ENCODE peak calls at places on chromosome 10, in five cellular contexts. L, S, C, N and I are unnamed samples. For H3K4me1, the result is how much of the 10 kb centered on the place peaks cover.

GRCh38 chr10:112953075-112953501 is 3.0 kb downstream of the TCF7L2 start:
- DNase-seq in L (peak), S (peak), C (peak), N (peak), I (no peak)

GRCh38 chr10:108638225-108638624 is 1285.1 kb downstream of the XPNPEP1 start:
- DNase-seq in L (no peak), S (no peak), C (no peak), N (no peak), I (no peak)

GRCh38 chr10:25707976-25708671 is 225.9 kb upstream of the MYO3A start:
- DNase-seq in L (no peak), S (no peak), C (no peak), N (no peak), I (no peak)

GRCh38 chr10:404991-405390 is 269.7 kb downstream of the ZMYND11 start:
- DNase-seq in L (peak), S (no peak), C (no peak), N (no peak), I (no peak)

GRCh38 chr10:79024296-79024695 is 44.5 kb upstream of the ZMIZ1 start:
- DNase-seq in L (no peak), S (no peak), C (no peak), N (no peak), I (no peak)

GRCh38 chr10:97683556-97684357 is 3.3 kb downstream of the AVPI1 start:
- DNase-seq in L (no peak), S (peak), C (peak), N (no peak), I (peak)

GRCh38 chr10:62352356-62352963 is 21.7 kb upstream of the ZNF365 start:
- DNase-seq in L (no peak), S (no peak), C (peak), N (no peak), I (peak)

GRCh38 chr10:77406764-77407430 is 230.7 kb downstream of the KCNMA1 start:
- DNase-seq in L (no peak), S (no peak), C (no peak), N (no peak), I (no peak)

GRCh38 chr10:76356557-76356956 is 925.1 kb downstream of the LRMDA start:
- DNase-seq in L (no peak), S (no peak), C (no peak), N (no peak), I (no peak)

GRCh38 chr10:90718185-90718584 is 139.7 kb downstream of the HTR7 start:
- DNase-seq in L (no peak), S (no peak), C (peak), N (no peak), I (no peak)

GRCh38 chr10:75508239-75508813 is 76.9 kb downstream of the LRMDA start:
- DNase-seq in L (peak), S (peak), C (peak), N (no peak), I (peak)

GRCh38 chr10:110522365-110522988 is 24.8 kb downstream of the DUSP5 start:
- DNase-seq in L (no peak), S (peak), C (peak), N (no peak), I (peak)

GRCh38 chr10:4595920-4596319 is 230.1 kb upstream of the AKR1E2 start:
- DNase-seq in L (no peak), S (no peak), C (peak), N (no peak), I (peak)

GRCh38 chr10:96895662-96896424 is 63.7 kb downstream of the LCOR start:
- DNase-seq in L (no peak), S (no peak), C (no peak), N (no peak), I (no peak)

GRCh38 chr10:111113238-111113960 is 36.6 kb downstream of the ADRA2A start:
- DNase-seq in L (no peak), S (no peak), C (no peak), N (no peak), I (no peak)

GRCh38 chr10:14186245-14186644 is 144.5 kb downstream of the FRMD4A start:
- DNase-seq in L (no peak), S (no peak), C (peak), N (peak), I (no peak)

GRCh38 chr10:97889461-97890265 is 40.0 kb downstream of the GOLGA7B start:
- DNase-seq in L (peak), S (peak), C (peak), N (no peak), I (peak)

GRCh38 chr10:5691786-5692185 is 7.1 kb downstream of the TASOR2 start:
- DNase-seq in L (no peak), S (no peak), C (no peak), N (no peak), I (peak)

GRCh38 chr10:34816067-34817002 is 1.2 kb upstream of the PARD3 start:
- DNase-seq in L (peak), S (peak), C (peak), N (peak), I (no peak)
- TF ChIP-seq EZH2 in L (no peak), S (peak), C (no peak), N (peak), I (no peak)

GRCh38 chr10:71731791-71732190 is 12.2 kb upstream of the C10orf105 start:
- DNase-seq in L (no peak), S (no peak), C (no peak), N (no peak), I (no peak)

GRCh38 chr10:71726673-71727428 is 7.3 kb upstream of the C10orf105 start:
- DNase-seq in L (no peak), S (no peak), C (no peak), N (no peak), I (no peak)

GRCh38 chr10:71727429-71728217 is 8.0 kb upstream of the C10orf105 start:
- DNase-seq in L (peak), S (no peak), C (peak), N (no peak), I (peak)

GRCh38 chr10:71728218-71728737 is 8.7 kb upstream of the C10orf105 start:
- DNase-seq in L (no peak), S (no peak), C (peak), N (peak), I (no peak)

DNA sequence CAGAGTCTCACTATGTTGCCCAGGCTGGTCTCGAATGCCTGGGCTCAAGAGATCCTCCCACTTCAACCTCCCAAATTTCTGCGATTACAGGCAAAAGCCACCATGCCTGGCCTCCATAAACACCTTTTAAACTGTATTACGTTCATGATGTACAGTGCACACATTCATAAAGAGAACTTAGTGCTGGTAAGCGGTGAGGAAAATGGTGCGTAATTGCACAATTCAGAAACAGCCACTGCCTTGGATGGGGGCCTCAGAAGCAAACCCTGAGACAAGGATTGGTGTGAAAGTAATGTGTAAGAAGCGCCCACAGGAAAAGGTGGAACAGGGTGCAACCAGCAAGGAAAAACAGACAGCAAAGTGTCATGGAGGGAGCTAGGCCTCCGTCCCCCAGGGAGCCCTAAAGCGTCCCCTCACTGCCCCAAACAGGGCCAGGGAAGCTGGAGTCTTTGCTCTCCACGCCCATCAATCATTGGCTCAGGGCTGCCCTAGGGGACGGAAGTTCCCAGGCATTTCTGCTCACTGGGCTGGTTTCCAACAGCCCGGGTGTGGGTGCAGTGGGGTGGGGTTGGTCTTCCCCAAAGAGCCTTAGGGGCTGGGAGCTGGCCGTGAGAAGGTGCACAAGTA is 9.6 kb upstream of the C10orf105 start:
- DNase-seq in L (no peak), S (no peak), C (no peak), N (no peak), I (peak)
- H3K4me2 ChIP-seq in L (no peak), S (no peak), C (no peak), N (no peak), I (no peak)

DNA sequence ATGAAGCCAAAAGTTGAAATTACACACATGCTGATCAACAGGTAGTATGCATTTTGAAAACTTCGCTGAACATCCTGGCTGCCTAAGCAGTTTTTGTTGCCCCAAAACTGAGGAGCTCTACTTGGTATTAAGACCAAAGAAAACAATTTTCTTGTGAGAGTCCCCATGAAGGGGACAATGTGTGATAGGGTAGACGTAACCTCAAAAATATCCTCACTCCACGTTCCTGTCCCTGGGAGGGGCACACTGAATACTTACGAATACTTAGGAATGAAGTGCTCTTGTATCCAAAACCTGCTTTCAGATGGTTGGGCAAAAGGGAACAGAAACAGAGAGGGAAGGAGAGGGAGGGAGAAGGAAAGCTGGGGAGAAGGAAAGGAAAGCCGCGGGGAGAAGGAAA is 24.7 kb downstream of the CCDC6 start:
- DNase-seq in L (no peak), S (no peak), C (no peak), N (no peak), I (no peak)
- H3K4me1 ChIP-seq in L (under half), S (under half), C (under half), N (under half), I (under half)

DNA sequence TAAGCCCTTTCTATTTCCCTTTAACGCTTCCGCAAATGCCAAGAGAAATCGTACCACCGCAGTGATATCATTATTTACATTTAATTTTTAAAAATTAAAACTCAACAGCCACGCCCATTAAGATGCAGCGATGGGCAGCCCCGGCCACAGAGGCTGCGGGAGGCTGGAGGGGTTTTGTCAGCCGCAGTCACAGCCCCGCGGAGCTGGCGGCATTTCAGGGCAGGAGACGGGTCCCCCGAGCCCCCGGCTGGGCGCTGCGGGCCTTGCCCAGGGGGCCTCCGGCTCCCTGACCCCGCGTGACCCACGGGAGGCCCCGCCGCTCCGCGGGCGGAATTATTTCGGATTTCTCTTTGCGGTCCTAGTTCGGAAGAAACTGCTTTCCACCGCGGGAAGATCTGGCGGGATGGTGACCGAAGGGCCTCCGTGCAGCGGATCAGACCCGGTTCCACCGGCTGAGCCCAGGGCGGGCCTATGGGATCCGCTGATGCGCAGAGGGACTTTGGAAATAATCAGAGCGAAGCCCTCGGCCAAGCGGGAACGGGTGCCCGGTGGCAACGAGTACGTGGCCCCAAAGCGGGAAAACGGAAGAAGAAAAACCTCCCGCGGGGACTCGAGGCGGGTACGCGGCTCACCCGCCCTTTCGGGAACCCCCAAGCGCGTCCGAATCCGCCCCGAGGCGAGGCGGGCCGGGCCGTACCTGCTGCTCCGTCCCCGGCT is 1.9 kb downstream of the NKX6-2 start:
- DNase-seq in L (no peak), S (no peak), C (no peak), N (peak), I (no peak)
- TF ChIP-seq EZH2 in L (peak), S (peak), C (no peak), N (peak), I (no peak)

DNA sequence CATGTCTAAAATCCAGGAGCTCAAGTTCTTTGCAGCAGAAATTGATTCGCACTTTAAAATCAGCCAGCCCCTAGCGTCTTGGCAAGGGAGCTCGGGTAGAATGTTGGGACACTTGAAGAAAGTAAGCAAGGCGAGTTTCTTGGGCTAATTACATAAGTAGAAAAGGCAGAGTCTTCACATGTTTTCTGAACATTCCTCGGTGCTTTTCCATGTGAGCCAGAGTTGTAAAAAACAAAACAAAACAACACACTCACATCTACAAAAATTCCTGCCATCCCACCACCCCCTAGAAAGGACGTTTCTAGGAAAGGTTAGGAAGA is 38.7 kb upstream of the EMX2 start:
- DNase-seq in L (no peak), S (no peak), C (peak), N (no peak), I (no peak)
- H3K4me2 ChIP-seq in L (no peak), S (no peak), C (peak), N (no peak), I (no peak)

GRCh38 chr10:49052069-49052468 is 63.3 kb downstream of the VSTM4 start:
- DNase-seq in L (no peak), S (no peak), C (no peak), N (no peak), I (no peak)

GRCh38 chr10:49054753-49055152 is 60.6 kb downstream of the VSTM4 start:
- DNase-seq in L (no peak), S (no peak), C (no peak), N (no peak), I (no peak)

GRCh38 chr10:49055231-49055850 is 60.0 kb downstream of the VSTM4 start:
- DNase-seq in L (peak), S (no peak), C (peak), N (no peak), I (no peak)

GRCh38 chr10:49053053-49053997 is 62.0 kb downstream of the VSTM4 start:
- DNase-seq in L (no peak), S (no peak), C (no peak), N (no peak), I (peak)

GRCh38 chr10:49053998-49054692 is 61.2 kb downstream of the VSTM4 start:
- DNase-seq in L (no peak), S (no peak), C (no peak), N (no peak), I (no peak)
- H3K4me1 ChIP-seq in L (under half), S (under half), C (under half), N (under half), I (under half)

GRCh38 chr10:133325392-133325760 is 11.3 kb downstream of the CALY start:
- DNase-seq in L (peak), S (no peak), C (peak), N (peak), I (no peak)

GRCh38 chr10:133324857-133325260 is 11.8 kb downstream of the CALY start:
- DNase-seq in L (no peak), S (no peak), C (no peak), N (peak), I (no peak)

GRCh38 chr10:133326745-133327650 is 9.7 kb downstream of the CALY start:
- DNase-seq in L (no peak), S (no peak), C (peak), N (no peak), I (no peak)

GRCh38 chr10:133324198-133324792 is 12.4 kb downstream of the CALY start:
- DNase-seq in L (peak), S (peak), C (peak), N (peak), I (no peak)

GRCh38 chr10:133325761-133326463 is 10.8 kb downstream of the CALY start:
- DNase-seq in L (no peak), S (no peak), C (peak), N (peak), I (no peak)
- TF ChIP-seq EZH2 in L (peak), S (peak), C (peak), N (peak), I (peak)

DNA sequence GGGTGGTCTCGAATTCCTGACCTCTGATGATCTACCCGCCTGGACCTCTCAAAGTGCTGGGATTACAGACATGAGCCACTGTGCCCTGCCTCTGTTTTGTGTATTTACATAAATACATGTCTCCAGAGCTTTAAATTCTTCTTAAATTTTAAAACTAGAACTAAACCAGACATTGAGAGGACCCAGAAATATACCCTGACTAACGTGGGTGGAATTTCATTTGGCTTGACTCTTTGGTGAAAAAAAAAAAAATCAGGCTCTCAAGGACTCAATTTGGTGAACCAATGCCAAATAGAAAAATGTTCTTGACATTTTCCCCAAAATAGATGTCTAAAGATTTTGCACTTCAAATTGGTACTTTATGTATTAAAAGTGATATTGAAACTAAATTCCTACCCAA is 16.6 kb upstream of the FAS start:
- DNase-seq in L (no peak), S (no peak), C (peak), N (no peak), I (no peak)
- H3K4me2 ChIP-seq in L (no peak), S (no peak), C (peak), N (no peak), I (no peak)

DNA sequence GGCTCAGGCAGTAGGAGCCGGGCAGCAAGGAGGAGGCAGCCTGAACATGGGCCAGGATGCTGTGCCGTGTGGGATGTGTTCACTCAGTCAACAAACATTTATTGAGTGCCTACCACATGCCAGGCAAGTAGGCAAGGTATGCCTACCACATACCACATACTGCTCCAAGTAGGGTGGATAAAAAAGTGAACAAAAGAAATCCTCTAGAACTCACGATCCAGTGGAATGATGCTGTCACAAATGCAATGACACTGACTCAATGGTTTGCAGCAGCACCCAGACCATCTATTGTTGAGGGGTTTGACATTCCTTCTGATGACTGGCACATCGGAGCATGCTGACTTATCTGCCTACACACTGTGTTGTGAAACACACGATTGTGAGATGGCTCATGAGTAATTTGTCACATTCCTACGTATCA is 413.5 kb downstream of the NRG3 start:
- DNase-seq in L (no peak), S (no peak), C (peak), N (no peak), I (peak)
- H3K4me1 ChIP-seq in L (under half), S (under half), C (under half), N (under half), I (under half)

DNA sequence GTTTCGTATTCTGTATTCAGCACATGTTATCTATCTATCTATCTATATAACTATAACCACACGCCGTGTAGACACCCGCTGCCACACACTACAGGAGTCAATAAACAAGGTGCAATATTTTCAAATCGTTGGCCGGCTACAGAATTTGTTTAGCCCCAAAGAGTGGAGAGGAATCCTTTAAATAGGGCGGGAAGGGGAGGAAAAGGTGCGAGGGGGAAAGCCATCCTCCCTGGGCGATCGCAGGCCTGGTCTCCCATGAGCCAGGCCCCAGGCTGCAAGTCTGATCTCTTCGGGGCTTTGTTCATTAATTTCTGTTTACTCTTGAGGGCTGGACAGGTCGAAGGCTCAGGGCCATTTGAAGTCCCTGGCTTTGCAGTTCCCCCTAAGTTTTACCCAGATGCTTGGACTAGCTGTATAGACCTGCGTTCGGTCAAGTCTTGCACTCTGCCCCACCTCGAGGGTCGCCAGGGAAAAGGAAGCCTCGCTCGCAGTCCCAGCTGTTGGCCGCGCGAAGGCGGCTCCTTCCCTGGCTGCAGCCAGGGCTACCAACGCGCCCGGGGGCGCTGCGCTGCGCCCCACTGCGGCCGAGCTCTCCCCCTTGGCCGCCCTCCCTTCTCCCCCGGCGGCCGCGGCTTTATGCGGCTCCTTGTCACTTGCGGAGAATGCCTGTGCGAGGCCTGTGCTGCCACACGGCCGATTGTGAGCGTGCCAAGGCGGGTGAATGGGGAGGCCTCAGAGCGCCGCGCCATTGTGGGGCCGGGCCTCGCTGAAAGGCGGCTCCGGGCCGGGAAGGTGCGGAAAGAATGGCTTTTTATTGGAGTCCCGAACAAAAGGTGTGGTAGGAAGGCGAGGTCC is 3.9 kb downstream of the NKX2-3 start:
- DNase-seq in L (no peak), S (no peak), C (no peak), N (peak), I (no peak)
- TF ChIP-seq EZH2 in L (peak), S (peak), C (peak), N (peak), I (peak)